ENCODE peak calls at places on chromosomes 16 and 17, in five cellular contexts. One of them, this sample, is unnamed.

GRCh38 chr17:16529906-16530305 is 37.9 kb upstream of the LRRC75A start:
- DNase-seq in prostate gland: no peak
- DNase-seq in cardiac muscle cell: no peak
- DNase-seq in CD4-positive, CD25-positive, alpha-beta regulatory T cell: no peak
- DNase-seq in OCI-LY7: no peak
- DNase-seq in this sample: no peak

GRCh38 chr17:45719335-45720071 is 64.6 kb upstream of the CRHR1 start:
- DNase-seq in prostate gland: peak; percentile 13
- DNase-seq in cardiac muscle cell: peak; percentile 31
- DNase-seq in CD4-positive, CD25-positive, alpha-beta regulatory T cell: no peak
- DNase-seq in OCI-LY7: no peak
- DNase-seq in this sample: no peak

GRCh38 chr17:81519284-81520020 is 6.9 kb upstream of the ACTG1 start:
- DNase-seq in prostate gland: peak; percentile 60
- DNase-seq in cardiac muscle cell: peak; percentile 53
- DNase-seq in CD4-positive, CD25-positive, alpha-beta regulatory T cell: peak; percentile 71
- DNase-seq in OCI-LY7: peak; percentile 78
- DNase-seq in this sample: peak; percentile 72

GRCh38 chr17:79252886-79253285 is 178.3 kb downstream of the ENGASE start:
- DNase-seq in prostate gland: no peak
- DNase-seq in cardiac muscle cell: no peak
- DNase-seq in CD4-positive, CD25-positive, alpha-beta regulatory T cell: no peak
- DNase-seq in OCI-LY7: no peak
- DNase-seq in this sample: no peak

GRCh38 chr17:1413281-1413791 is 13.3 kb upstream of the YWHAE start:
- DNase-seq in prostate gland: peak; percentile 7
- DNase-seq in cardiac muscle cell: no peak
- DNase-seq in CD4-positive, CD25-positive, alpha-beta regulatory T cell: no peak
- DNase-seq in OCI-LY7: no peak
- DNase-seq in this sample: no peak

GRCh38 chr16:17176199-17176598 is 294.6 kb downstream of the XYLT1 start:
- DNase-seq in prostate gland: no peak
- DNase-seq in cardiac muscle cell: no peak
- DNase-seq in CD4-positive, CD25-positive, alpha-beta regulatory T cell: no peak
- DNase-seq in OCI-LY7: no peak
- DNase-seq in this sample: no peak

GRCh38 chr17:18320301-18320700 is 5.2 kb downstream of the SMCR8 start:
- DNase-seq in prostate gland: no peak
- DNase-seq in cardiac muscle cell: no peak
- DNase-seq in CD4-positive, CD25-positive, alpha-beta regulatory T cell: no peak
- DNase-seq in OCI-LY7: no peak
- DNase-seq in this sample: no peak

GRCh38 chr17:80761421-80761871 is 216.8 kb downstream of the RPTOR start:
- DNase-seq in prostate gland: no peak
- DNase-seq in cardiac muscle cell: no peak
- DNase-seq in CD4-positive, CD25-positive, alpha-beta regulatory T cell: peak; percentile 18
- DNase-seq in OCI-LY7: no peak
- DNase-seq in this sample: peak; percentile 53

GRCh38 chr16:88195021-88195581 is 187.7 kb upstream of the ZNF469 start:
- DNase-seq in prostate gland: no peak
- DNase-seq in cardiac muscle cell: no peak
- DNase-seq in CD4-positive, CD25-positive, alpha-beta regulatory T cell: no peak
- DNase-seq in OCI-LY7: no peak
- DNase-seq in this sample: no peak

GRCh38 chr17:77461277-77462057 is 320.7 kb downstream of the SEC14L1 start:
- DNase-seq in prostate gland: no peak
- DNase-seq in cardiac muscle cell: no peak
- DNase-seq in CD4-positive, CD25-positive, alpha-beta regulatory T cell: no peak
- DNase-seq in OCI-LY7: peak; percentile 36
- DNase-seq in this sample: no peak

GRCh38 chr16:57585051-57585687 is 42.7 kb downstream of the ADGRG5 start:
- DNase-seq in prostate gland: no peak
- DNase-seq in cardiac muscle cell: no peak
- DNase-seq in CD4-positive, CD25-positive, alpha-beta regulatory T cell: no peak
- DNase-seq in OCI-LY7: no peak
- DNase-seq in this sample: no peak

GRCh38 chr16:87895641-87896141 is 26.4 kb upstream of the SLC7A5 start:
- DNase-seq in prostate gland: no peak
- DNase-seq in cardiac muscle cell: no peak
- DNase-seq in CD4-positive, CD25-positive, alpha-beta regulatory T cell: no peak
- DNase-seq in OCI-LY7: peak; percentile 19
- DNase-seq in this sample: peak; percentile 86

GRCh38 chr16:53129281-53130192 is 74.7 kb downstream of the CHD9 start:
- DNase-seq in prostate gland: peak; percentile 11
- DNase-seq in cardiac muscle cell: peak; percentile 58
- DNase-seq in CD4-positive, CD25-positive, alpha-beta regulatory T cell: no peak
- DNase-seq in OCI-LY7: peak; percentile 17
- DNase-seq in this sample: no peak

GRCh38 chr17:12349297-12349696 is 316.4 kb upstream of the MYOCD start:
- DNase-seq in prostate gland: no peak
- DNase-seq in cardiac muscle cell: no peak
- DNase-seq in CD4-positive, CD25-positive, alpha-beta regulatory T cell: no peak
- DNase-seq in OCI-LY7: no peak
- DNase-seq in this sample: no peak

GRCh38 chr17:73248532-73248931 is 13.1 kb downstream of the CPSF4L start:
- DNase-seq in prostate gland: no peak
- DNase-seq in cardiac muscle cell: no peak
- DNase-seq in CD4-positive, CD25-positive, alpha-beta regulatory T cell: no peak
- DNase-seq in OCI-LY7: no peak
- DNase-seq in this sample: no peak
- H3K4me1 ChIP-seq in prostate gland: no peaks in the 10 kb centered on the region
- H3K4me1 ChIP-seq in cardiac muscle cell: peaks cover 10% of the 10 kb centered on the region
- H3K4me1 ChIP-seq in CD4-positive, CD25-positive, alpha-beta regulatory T cell: no peaks in the 10 kb centered on the region
- H3K4me1 ChIP-seq in OCI-LY7: no peaks in the 10 kb centered on the region
- H3K4me1 ChIP-seq in this sample: no peaks in the 10 kb centered on the region

GRCh38 chr16:31083081-31083480 is 5.7 kb downstream of the PRSS53 start:
- DNase-seq in prostate gland: no peak
- DNase-seq in cardiac muscle cell: no peak
- DNase-seq in CD4-positive, CD25-positive, alpha-beta regulatory T cell: no peak
- DNase-seq in OCI-LY7: no peak
- DNase-seq in this sample: no peak

GRCh38 chr16:31083981-31084380 is 4.8 kb downstream of the PRSS53 start:
- DNase-seq in prostate gland: no peak
- DNase-seq in cardiac muscle cell: no peak
- DNase-seq in CD4-positive, CD25-positive, alpha-beta regulatory T cell: no peak
- DNase-seq in OCI-LY7: no peak
- DNase-seq in this sample: no peak

GRCh38 chr16:31081428-31082351 is 7.1 kb downstream of the PRSS53 start:
- DNase-seq in prostate gland: no peak
- DNase-seq in cardiac muscle cell: no peak
- DNase-seq in CD4-positive, CD25-positive, alpha-beta regulatory T cell: no peak
- DNase-seq in OCI-LY7: no peak
- DNase-seq in this sample: no peak

GRCh38 chr16:31083556-31083955 is 5.2 kb downstream of the PRSS53 start:
- DNase-seq in prostate gland: no peak
- DNase-seq in cardiac muscle cell: no peak
- DNase-seq in CD4-positive, CD25-positive, alpha-beta regulatory T cell: no peak
- DNase-seq in OCI-LY7: no peak
- DNase-seq in this sample: no peak

DNA sequence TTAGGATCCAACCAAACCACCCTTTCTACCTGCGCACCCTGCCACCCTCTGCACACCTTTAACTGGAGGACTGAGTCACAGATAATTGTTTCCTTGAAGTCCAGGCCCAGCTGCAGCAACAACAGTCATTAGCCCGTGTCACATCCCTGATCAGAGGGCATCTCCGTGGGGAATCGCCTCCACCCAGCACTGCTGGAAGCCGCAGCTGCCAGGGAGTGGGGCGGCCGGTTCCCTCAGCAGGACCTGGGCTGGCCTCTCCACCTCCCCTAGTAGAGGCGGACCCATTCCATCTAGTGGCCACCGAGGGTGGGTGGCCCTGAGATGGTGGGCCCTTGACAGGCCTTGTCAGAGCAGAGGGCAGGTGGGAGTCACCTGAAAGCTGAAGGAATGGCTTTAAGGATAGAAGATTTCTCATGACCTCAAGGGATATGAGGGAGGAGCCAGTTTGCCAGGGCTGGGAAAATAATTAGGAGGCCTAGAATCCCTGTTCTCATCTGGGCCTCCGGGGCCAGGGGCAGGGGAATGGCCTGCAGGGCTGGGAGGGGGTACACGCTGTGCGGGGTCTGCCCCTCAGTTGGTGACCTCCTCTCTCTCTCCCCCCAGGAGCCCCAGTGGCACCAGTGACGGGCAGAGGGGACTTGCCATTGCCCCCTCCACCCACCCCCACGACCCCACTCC is 6.2 kb downstream of the PRSS53 start:
- DNase-seq in prostate gland: no peak
- DNase-seq in cardiac muscle cell: no peak
- DNase-seq in CD4-positive, CD25-positive, alpha-beta regulatory T cell: no peak
- DNase-seq in OCI-LY7: no peak
- DNase-seq in this sample: no peak
- H3K9me3 ChIP-seq in prostate gland: no peaks in the 10 kb centered on the region
- H3K9me3 ChIP-seq in cardiac muscle cell: no peaks in the 10 kb centered on the region
- H3K9me3 ChIP-seq in CD4-positive, CD25-positive, alpha-beta regulatory T cell: no peaks in the 10 kb centered on the region
- H3K9me3 ChIP-seq in OCI-LY7: no peaks in the 10 kb centered on the region
- H3K9me3 ChIP-seq in this sample: no peaks in the 10 kb centered on the region

GRCh38 chr17:47959825-47960655 is 2.4 kb upstream of the PRR15L start:
- DNase-seq in prostate gland: no peak
- DNase-seq in cardiac muscle cell: no peak
- DNase-seq in CD4-positive, CD25-positive, alpha-beta regulatory T cell: no peak
- DNase-seq in OCI-LY7: no peak
- DNase-seq in this sample: no peak
- H3K4me1 ChIP-seq in prostate gland: no peaks in the 10 kb centered on the region
- H3K4me1 ChIP-seq in cardiac muscle cell: peaks cover 4% of the 10 kb centered on the region
- H3K4me1 ChIP-seq in CD4-positive, CD25-positive, alpha-beta regulatory T cell: no peaks in the 10 kb centered on the region
- H3K4me1 ChIP-seq in OCI-LY7: no peaks in the 10 kb centered on the region
- H3K4me1 ChIP-seq in this sample: no peaks in the 10 kb centered on the region

GRCh38 chr16:35724551-35724950 is 2265.1 kb downstream of the TP53TG3F start:
- DNase-seq in prostate gland: no peak
- DNase-seq in cardiac muscle cell: no peak
- DNase-seq in CD4-positive, CD25-positive, alpha-beta regulatory T cell: no peak
- DNase-seq in OCI-LY7: no peak
- DNase-seq in this sample: no peak
- H3K9me3 ChIP-seq in prostate gland: no peaks in the 10 kb centered on the region
- H3K9me3 ChIP-seq in cardiac muscle cell: no peaks in the 10 kb centered on the region
- H3K9me3 ChIP-seq in CD4-positive, CD25-positive, alpha-beta regulatory T cell: peaks cover 12% of the 10 kb centered on the region
- H3K9me3 ChIP-seq in OCI-LY7: no peaks in the 10 kb centered on the region
- H3K9me3 ChIP-seq in this sample: peaks cover 24% of the 10 kb centered on the region

DNA sequence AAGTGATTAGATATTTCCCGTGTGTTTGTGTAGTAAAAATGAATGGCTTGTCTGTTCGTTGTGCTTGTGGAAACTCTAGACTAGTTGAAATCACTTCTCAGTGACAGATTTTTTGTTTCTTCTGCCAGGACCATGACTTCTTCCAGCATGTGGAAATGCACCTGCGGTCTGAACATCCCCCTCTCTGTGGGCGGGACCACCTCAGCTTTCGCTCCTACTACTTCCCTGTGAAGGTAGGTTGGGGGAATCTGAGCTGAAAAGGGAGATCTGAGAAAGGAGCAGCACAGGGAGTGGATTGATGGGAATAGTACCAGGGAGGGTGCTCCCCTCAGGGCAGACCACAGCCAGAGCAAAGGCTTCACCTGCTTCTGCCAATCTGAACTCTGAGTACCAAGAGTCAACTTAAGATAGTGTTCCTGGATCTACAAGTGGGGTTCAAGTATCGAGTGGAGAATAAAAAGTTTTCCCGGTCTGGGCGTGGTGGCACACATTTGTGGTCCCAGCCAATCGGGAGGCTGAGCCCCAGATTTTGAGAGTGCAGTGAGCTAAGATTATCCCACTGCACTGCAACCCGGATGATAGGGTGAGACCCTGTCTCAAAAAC is 47.5 kb downstream of the SF3B3 start:
- DNase-seq in prostate gland: no peak
- DNase-seq in cardiac muscle cell: no peak
- DNase-seq in CD4-positive, CD25-positive, alpha-beta regulatory T cell: no peak
- DNase-seq in OCI-LY7: no peak
- DNase-seq in this sample: no peak
- H3K4me1 ChIP-seq in prostate gland: no peaks in the 10 kb centered on the region
- H3K4me1 ChIP-seq in cardiac muscle cell: peaks cover 3% of the 10 kb centered on the region
- H3K4me1 ChIP-seq in CD4-positive, CD25-positive, alpha-beta regulatory T cell: no peaks in the 10 kb centered on the region
- H3K4me1 ChIP-seq in OCI-LY7: peaks cover 1% of the 10 kb centered on the region
- H3K4me1 ChIP-seq in this sample: no peaks in the 10 kb centered on the region

DNA sequence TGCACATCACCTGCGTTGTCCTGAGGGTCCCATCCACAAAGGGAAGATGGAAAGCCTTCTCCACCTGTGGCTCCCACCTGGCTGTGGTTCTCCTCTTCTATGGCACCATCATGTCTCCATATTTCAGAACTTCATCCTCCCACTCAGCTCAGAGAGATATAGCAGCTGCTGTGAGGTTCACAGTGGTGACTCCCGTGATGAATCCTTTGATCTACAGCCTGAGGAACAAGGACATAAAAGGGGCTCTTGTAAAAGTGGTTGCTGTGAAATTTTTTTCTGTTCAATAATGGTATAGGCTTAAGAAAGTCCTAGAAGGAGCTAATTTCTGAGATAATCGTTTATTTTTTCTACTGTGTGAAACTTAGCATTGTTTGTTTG is 18.7 kb downstream of the ZNF200 start:
- DNase-seq in prostate gland: no peak
- DNase-seq in cardiac muscle cell: no peak
- DNase-seq in CD4-positive, CD25-positive, alpha-beta regulatory T cell: no peak
- DNase-seq in OCI-LY7: peak; percentile 34
- DNase-seq in this sample: no peak
- H3K9me3 ChIP-seq in prostate gland: no peaks in the 10 kb centered on the region
- H3K9me3 ChIP-seq in cardiac muscle cell: no peaks in the 10 kb centered on the region
- H3K9me3 ChIP-seq in CD4-positive, CD25-positive, alpha-beta regulatory T cell: peaks cover 5% of the 10 kb centered on the region
- H3K9me3 ChIP-seq in OCI-LY7: no peaks in the 10 kb centered on the region
- H3K9me3 ChIP-seq in this sample: no peaks in the 10 kb centered on the region

GRCh38 chr17:34254146-34254545 is 939 bp upstream of the CCL2 start:
- DNase-seq in prostate gland: no peak
- DNase-seq in cardiac muscle cell: no peak
- DNase-seq in CD4-positive, CD25-positive, alpha-beta regulatory T cell: no peak
- DNase-seq in OCI-LY7: no peak
- DNase-seq in this sample: no peak

GRCh38 chr17:34257299-34257985 is 2.4 kb downstream of the CCL2 start:
- DNase-seq in prostate gland: no peak
- DNase-seq in cardiac muscle cell: no peak
- DNase-seq in CD4-positive, CD25-positive, alpha-beta regulatory T cell: no peak
- DNase-seq in OCI-LY7: no peak
- DNase-seq in this sample: no peak

GRCh38 chr17:34254651-34255380 is at the start of gene CCL2:
- DNase-seq in prostate gland: peak; percentile 73
- DNase-seq in cardiac muscle cell: peak; percentile 52
- DNase-seq in CD4-positive, CD25-positive, alpha-beta regulatory T cell: no peak
- DNase-seq in OCI-LY7: no peak
- DNase-seq in this sample: no peak

GRCh38 chr17:34255841-34256240 is 756 bp downstream of the CCL2 start:
- DNase-seq in prostate gland: no peak
- DNase-seq in cardiac muscle cell: no peak
- DNase-seq in CD4-positive, CD25-positive, alpha-beta regulatory T cell: no peak
- DNase-seq in OCI-LY7: no peak
- DNase-seq in this sample: no peak

GRCh38 chr17:34255381-34255732 is 272 bp downstream of the CCL2 start:
- DNase-seq in prostate gland: no peak
- DNase-seq in cardiac muscle cell: no peak
- DNase-seq in CD4-positive, CD25-positive, alpha-beta regulatory T cell: no peak
- DNase-seq in OCI-LY7: no peak
- DNase-seq in this sample: no peak
- H3K4me1 ChIP-seq in prostate gland: peaks cover 13% of the 10 kb centered on the region
- H3K4me1 ChIP-seq in cardiac muscle cell: peaks cover 4% of the 10 kb centered on the region
- H3K4me1 ChIP-seq in CD4-positive, CD25-positive, alpha-beta regulatory T cell: no peaks in the 10 kb centered on the region
- H3K4me1 ChIP-seq in OCI-LY7: no peaks in the 10 kb centered on the region
- H3K4me1 ChIP-seq in this sample: no peaks in the 10 kb centered on the region

DNA sequence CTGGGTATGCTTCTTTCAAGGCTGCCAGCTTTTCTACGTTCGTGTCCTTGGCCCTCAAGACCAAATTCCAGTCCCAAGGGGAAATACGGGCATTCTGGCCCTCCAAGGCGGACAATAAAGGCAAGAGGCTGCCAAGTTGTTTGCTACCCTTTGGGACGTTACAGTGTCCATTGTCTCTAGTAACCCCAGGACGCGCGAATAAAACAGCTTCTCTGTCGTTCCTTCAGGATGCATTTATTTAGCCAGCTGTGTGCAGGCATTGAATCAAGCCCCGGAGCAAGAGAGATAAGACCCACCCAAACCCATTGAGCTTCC is 564 bp downstream of the MRPL58 start:
- DNase-seq in prostate gland: no peak
- DNase-seq in cardiac muscle cell: no peak
- DNase-seq in CD4-positive, CD25-positive, alpha-beta regulatory T cell: no peak
- DNase-seq in OCI-LY7: no peak
- DNase-seq in this sample: no peak
- H3K9me3 ChIP-seq in prostate gland: no peaks in the 10 kb centered on the region
- H3K9me3 ChIP-seq in cardiac muscle cell: no peaks in the 10 kb centered on the region
- H3K9me3 ChIP-seq in CD4-positive, CD25-positive, alpha-beta regulatory T cell: no peaks in the 10 kb centered on the region
- H3K9me3 ChIP-seq in OCI-LY7: no peaks in the 10 kb centered on the region
- H3K9me3 ChIP-seq in this sample: no peaks in the 10 kb centered on the region

This sample was measured in CD4-positive, alpha-beta memory T cell.